ENCODE peak calls at places on chromosomes 4 and X, in seven cellular contexts. G, M, B, H, I, N and F are unnamed samples.

GRCh38 chrX:8201896-8202331 is 30.8 kb upstream of the VCX2 start:
- DNase-seq in G (no peak), M (no peak), B (no peak), H (no peak), I (no peak), N (no peak), F (no peak)

GRCh38 chr4:92864176-92864575 is 560.4 kb downstream of the GRID2 start:
- DNase-seq in G (no peak), M (no peak), B (no peak), H (no peak), I (no peak), N (no peak), F (no peak)

GRCh38 chr4:111842336-111842735 is 302.9 kb upstream of the FAM241A start:
- DNase-seq in G (no peak), M (no peak), B (no peak), H (no peak), I (no peak), N (no peak), F (no peak)

GRCh38 chr4:54189140-54189539 is 40.0 kb upstream of the PDGFRA start:
- DNase-seq in G (no peak), M (no peak), B (no peak), H (no peak), I (no peak), N (no peak), F (no peak)

GRCh38 chr4:39638358-39639239 is at the start of gene SMIM14:
- DNase-seq in G (peak), M (peak), B (peak), H (peak), I (no peak), N (peak), F (peak)

GRCh38 chrX:22526339-22526738 is 253.6 kb downstream of the CBLL2 start:
- DNase-seq in G (no peak), M (no peak), B (no peak), H (no peak), I (peak), N (no peak), F (no peak)

GRCh38 chrX:105101378-105101777 is 119.1 kb downstream of the TEX13A start:
- DNase-seq in G (no peak), M (no peak), B (no peak), H (no peak), I (no peak), N (no peak), F (no peak)

GRCh38 chr4:95045429-95045828 is 287.7 kb downstream of the BMPR1B start:
- DNase-seq in G (no peak), M (no peak), B (no peak), H (no peak), I (no peak), N (no peak), F (no peak)

GRCh38 chr4:47824844-47825243 is 13.0 kb downstream of the CORIN start:
- DNase-seq in G (no peak), M (no peak), B (no peak), H (no peak), I (no peak), N (no peak), F (no peak)

GRCh38 chrX:69503835-69504625 is at the start of gene NALF2:
- DNase-seq in G (peak), M (no peak), B (peak), H (no peak), I (no peak), N (peak), F (peak)
- TF ChIP-seq POLR2A in G (no peak), M (no peak), B (no peak), H (no peak), I (no peak), N (no peak), F (no peak)

GRCh38 chr4:1740021-1740545 is 18.8 kb downstream of the TACC3 start:
- DNase-seq in G (no peak), M (no peak), B (no peak), H (no peak), I (no peak), N (peak), F (no peak)

GRCh38 chr4:1737666-1738065 is 16.3 kb downstream of the TACC3 start:
- DNase-seq in G (no peak), M (no peak), B (no peak), H (no peak), I (no peak), N (peak), F (no peak)

GRCh38 chr4:1739358-1739757 is 18.0 kb downstream of the TACC3 start:
- DNase-seq in G (no peak), M (no peak), B (no peak), H (no peak), I (no peak), N (peak), F (no peak)

GRCh38 chr4:1736820-1737219 is 15.5 kb downstream of the TACC3 start:
- DNase-seq in G (no peak), M (no peak), B (no peak), H (no peak), I (no peak), N (peak), F (no peak)

GRCh38 chr4:1738410-1738809 is 17.1 kb downstream of the TACC3 start:
- DNase-seq in G (no peak), M (no peak), B (no peak), H (no peak), I (no peak), N (no peak), F (no peak)
- H3K4me3 ChIP-seq in G (no peak), M (no peak), B (no peak), H (no peak), I (no peak), N (no peak), F (no peak)

GRCh38 chr4:42008011-42008786 is 17.9 kb downstream of the SLC30A9 start:
- DNase-seq in G (no peak), M (no peak), B (no peak), H (no peak), I (no peak), N (no peak), F (no peak)
- H3K27ac ChIP-seq in G (no peak), M (no peak), B (no peak), H (no peak), I (no peak), N (no peak), F (no peak)

DNA sequence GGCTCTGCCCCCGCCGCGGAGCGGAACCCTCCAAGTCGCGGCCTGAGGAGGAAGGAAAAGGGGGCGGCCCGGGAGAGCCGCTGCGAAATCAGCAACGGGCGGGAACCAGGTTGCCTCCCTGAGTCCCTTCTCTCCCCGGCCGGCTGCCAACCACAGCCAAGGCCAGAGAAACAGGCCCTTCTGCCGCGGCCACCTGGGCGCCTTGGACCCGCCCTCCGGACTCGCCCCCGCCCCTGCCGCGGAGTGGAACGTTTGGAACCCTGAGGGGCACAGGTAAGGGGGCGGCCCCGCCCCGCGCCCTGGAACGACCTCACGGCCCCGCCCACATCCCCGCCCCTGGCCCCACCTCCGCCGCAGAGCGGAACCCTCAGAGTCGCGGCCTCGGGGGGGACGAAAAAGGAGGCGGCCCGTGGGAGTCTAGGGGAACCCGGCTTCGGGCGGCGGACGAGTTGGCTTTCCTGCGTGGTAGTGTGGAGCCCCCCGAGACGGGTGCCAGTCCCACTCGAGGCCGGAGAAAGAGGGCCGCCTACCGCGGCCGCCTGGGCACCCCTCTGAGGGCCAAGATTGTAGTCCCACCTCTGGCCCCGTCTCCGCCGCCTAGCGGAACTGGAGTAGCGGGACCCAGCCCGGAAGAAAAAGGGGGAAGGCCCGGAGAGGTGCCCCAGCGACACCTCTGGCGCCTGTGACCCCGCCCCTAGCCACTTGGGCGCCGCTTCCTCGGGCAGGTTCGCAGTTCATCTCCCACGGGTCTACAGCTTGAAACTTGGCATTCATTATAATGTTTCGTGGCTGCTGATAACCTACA is 669 bp upstream of the PHKA2 start:
- DNase-seq in G (peak), M (peak), B (peak), H (peak), I (peak), N (peak), F (peak)
- TF ChIP-seq POLR2A in G (peak), M (no peak), B (peak), H (peak), I (peak), N (peak), F (peak)

GRCh38 chrX:86148594-86148993 is 343 bp downstream of the DACH2 start:
- DNase-seq in G (no peak), M (no peak), B (no peak), H (no peak), I (no peak), N (no peak), F (no peak)
- H3K4me3 ChIP-seq in G (no peak), M (peak), B (peak), H (peak), I (no peak), N (peak), F (peak)

GRCh38 chr4:169594560-169595195 is 17.7 kb downstream of the NEK1 start:
- DNase-seq in G (no peak), M (no peak), B (no peak), H (no peak), I (no peak), N (no peak), F (no peak)
- H3K27ac ChIP-seq in G (no peak), M (no peak), B (no peak), H (peak), I (no peak), N (no peak), F (no peak)

GRCh38 chr4:169440446-169440845 is 169.7 kb upstream of the SH3RF1 start:
- DNase-seq in G (peak), M (no peak), B (no peak), H (peak), I (no peak), N (no peak), F (no peak)

GRCh38 chr4:169439244-169439643 is 168.5 kb upstream of the SH3RF1 start:
- DNase-seq in G (no peak), M (no peak), B (no peak), H (no peak), I (no peak), N (no peak), F (no peak)

GRCh38 chr4:169436734-169437133 is 166.0 kb upstream of the SH3RF1 start:
- DNase-seq in G (no peak), M (no peak), B (no peak), H (no peak), I (no peak), N (no peak), F (no peak)

GRCh38 chr4:169438057-169438480 is 167.3 kb upstream of the SH3RF1 start:
- DNase-seq in G (no peak), M (no peak), B (no peak), H (no peak), I (peak), N (no peak), F (no peak)

GRCh38 chr4:169437299-169438047 is 166.7 kb upstream of the SH3RF1 start:
- DNase-seq in G (no peak), M (no peak), B (no peak), H (no peak), I (peak), N (no peak), F (no peak)
- TF ChIP-seq POLR2A in G (no peak), M (no peak), B (no peak), H (no peak), I (peak), N (no peak), F (no peak)

GRCh38 chrX:114581528-114582263 is 2.2 kb upstream of the HTR2C start:
- DNase-seq in G (no peak), M (no peak), B (no peak), H (no peak), I (no peak), N (peak), F (no peak)
- H3K4me3 ChIP-seq in G (no peak), M (no peak), B (no peak), H (peak), I (no peak), N (no peak), F (no peak)